ENCODE peak calls at places on chromosomes 6 and 20, in five cellular contexts. F is upper lobe of right lung, A is activated B cell treated with CpG ODN at 0.5 μM for 24 hours, I is BJ, E is nephron progenitor cell. J is an unnamed sample.

GRCh38 chr20:54491443-54491842 is 16.1 kb downstream of the DOK5 start:
- DNase-seq in F (no peak), A (no peak), I (no peak), E (no peak), J (no peak)

GRCh38 chr20:48921883-48922867 is 664 bp downstream of the ARFGEF2 start:
- DNase-seq in F (no peak), A (no peak), I (no peak), E (no peak), J (no peak)

GRCh38 chr6:125367036-125367782 is 65.4 kb upstream of the HDDC2 start:
- DNase-seq in F (no peak), A (no peak), I (no peak), E (no peak), J (no peak)

GRCh38 chr6:134662077-134662476 is 287.8 kb downstream of the ALDH8A1 start:
- DNase-seq in F (no peak), A (no peak), I (no peak), E (no peak), J (no peak)

GRCh38 chr20:63042448-63043071 is 35.8 kb upstream of the BHLHE23 start:
- DNase-seq in F (no peak), A (no peak), I (no peak), E (no peak), J (no peak)

GRCh38 chr6:158818580-158819212 is 472 bp downstream of the EZR start:
- DNase-seq in F (peak), A (peak), I (no peak), E (peak), J (peak)

GRCh38 chr6:112804638-112805330 is 457.7 kb downstream of the RFPL4B start:
- DNase-seq in F (no peak), A (no peak), I (no peak), E (no peak), J (no peak)

GRCh38 chr20:54013397-54013941 is 56.9 kb downstream of the BCAS1 start:
- DNase-seq in F (no peak), A (no peak), I (no peak), E (no peak), J (no peak)

GRCh38 chr6:3001773-3002293 is 2.1 kb downstream of the NQO2 start:
- DNase-seq in F (no peak), A (no peak), I (no peak), E (no peak), J (no peak)

GRCh38 chr6:82521369-82521768 is 157.8 kb downstream of the TPBG start:
- DNase-seq in F (no peak), A (no peak), I (no peak), E (no peak), J (no peak)

GRCh38 chr6:166540631-166541331 is 45.7 kb downstream of the RAMACL start:
- DNase-seq in F (no peak), A (peak), I (no peak), E (no peak), J (no peak)

GRCh38 chr6:162099685-162100084 is 627.9 kb downstream of the PRKN start:
- DNase-seq in F (peak), A (no peak), I (peak), E (no peak), J (no peak)

GRCh38 chr20:58986968-58987517 is 6.0 kb downstream of the NELFCD start:
- DNase-seq in F (no peak), A (no peak), I (no peak), E (no peak), J (peak)

GRCh38 chr6:33983109-33983475 is 162.8 kb downstream of the GRM4 start:
- DNase-seq in F (peak), A (no peak), I (no peak), E (no peak), J (no peak)

GRCh38 chr6:142300758-142301251 is 1.0 kb upstream of the ADGRG6 start:
- DNase-seq in F (no peak), A (no peak), I (no peak), E (no peak), J (no peak)

GRCh38 chr20:5996765-5997164 is 46.3 kb downstream of the MCM8 start:
- DNase-seq in F (no peak), A (no peak), I (no peak), E (no peak), J (no peak)

GRCh38 chr6:21220271-21220987 is 373.1 kb upstream of the SOX4 start:
- DNase-seq in F (no peak), A (no peak), I (no peak), E (no peak), J (no peak)

GRCh38 chr6:138287144-138287955 is 69.1 kb upstream of the PBOV1 start:
- DNase-seq in F (no peak), A (no peak), I (no peak), E (peak), J (no peak)

GRCh38 chr20:35954907-35955251 is 577 bp upstream of the SCAND1 start:
- DNase-seq in F (no peak), A (no peak), I (no peak), E (no peak), J (no peak)

GRCh38 chr6:81484251-81484650 is 268.2 kb downstream of the TENT5A start:
- DNase-seq in F (no peak), A (no peak), I (no peak), E (no peak), J (no peak)

GRCh38 chr6:47174502-47175023 is 132.4 kb upstream of the ADGRF1 start:
- DNase-seq in F (no peak), A (no peak), I (no peak), E (no peak), J (no peak)

GRCh38 chr20:36606171-36607116 is 865 bp downstream of the RAB5IF start:
- DNase-seq in F (peak), A (no peak), I (no peak), E (no peak), J (no peak)

GRCh38 chr6:28673417-28673799 is 147.7 kb downstream of the GPX5 start:
- DNase-seq in F (no peak), A (no peak), I (no peak), E (no peak), J (no peak)

GRCh38 chr6:145086197-145086596 is 649.1 kb downstream of the EPM2A start:
- DNase-seq in F (no peak), A (no peak), I (no peak), E (no peak), J (no peak)

GRCh38 chr6:71383891-71384489 is 95.4 kb downstream of the OGFRL1 start:
- DNase-seq in F (no peak), A (no peak), I (no peak), E (peak), J (no peak)
- TF ChIP-seq CTCF in F (peak), A (no peak), I (peak), E (peak), J (peak)

GRCh38 chr6:127186889-127187288 is 68.4 kb downstream of the RSPO3 start:
- DNase-seq in F (peak), A (peak), I (no peak), E (peak), J (no peak)

GRCh38 chr6:127191716-127192115 is 73.2 kb downstream of the RSPO3 start:
- DNase-seq in F (no peak), A (no peak), I (no peak), E (no peak), J (no peak)

GRCh38 chr6:127188752-127189151 is 70.3 kb downstream of the RSPO3 start:
- DNase-seq in F (no peak), A (no peak), I (no peak), E (no peak), J (no peak)

GRCh38 chr6:127192911-127193503 is 73.7 kb upstream of the RNF146 start:
- DNase-seq in F (no peak), A (no peak), I (peak), E (no peak), J (no peak)

GRCh38 chr6:127190552-127190951 is 72.1 kb downstream of the RSPO3 start:
- DNase-seq in F (no peak), A (no peak), I (no peak), E (no peak), J (no peak)
- TF ChIP-seq CTCF in F (peak), A (no peak), I (peak), E (peak), J (peak)

GRCh38 chr6:20212392-20213111 is at the start of gene MBOAT1:
- DNase-seq in F (peak), A (peak), I (peak), E (peak), J (peak)
- TF ChIP-seq CTCF in F (peak), A (no peak), I (peak), E (no peak), J (no peak)

GRCh38 chr6:160202411-160202810 is 56.2 kb downstream of the SLC22A2 start:
- DNase-seq in F (no peak), A (no peak), I (peak), E (no peak), J (no peak)
- TF ChIP-seq CTCF in F (no peak), A (no peak), I (no peak), E (no peak), J (no peak)

DNA sequence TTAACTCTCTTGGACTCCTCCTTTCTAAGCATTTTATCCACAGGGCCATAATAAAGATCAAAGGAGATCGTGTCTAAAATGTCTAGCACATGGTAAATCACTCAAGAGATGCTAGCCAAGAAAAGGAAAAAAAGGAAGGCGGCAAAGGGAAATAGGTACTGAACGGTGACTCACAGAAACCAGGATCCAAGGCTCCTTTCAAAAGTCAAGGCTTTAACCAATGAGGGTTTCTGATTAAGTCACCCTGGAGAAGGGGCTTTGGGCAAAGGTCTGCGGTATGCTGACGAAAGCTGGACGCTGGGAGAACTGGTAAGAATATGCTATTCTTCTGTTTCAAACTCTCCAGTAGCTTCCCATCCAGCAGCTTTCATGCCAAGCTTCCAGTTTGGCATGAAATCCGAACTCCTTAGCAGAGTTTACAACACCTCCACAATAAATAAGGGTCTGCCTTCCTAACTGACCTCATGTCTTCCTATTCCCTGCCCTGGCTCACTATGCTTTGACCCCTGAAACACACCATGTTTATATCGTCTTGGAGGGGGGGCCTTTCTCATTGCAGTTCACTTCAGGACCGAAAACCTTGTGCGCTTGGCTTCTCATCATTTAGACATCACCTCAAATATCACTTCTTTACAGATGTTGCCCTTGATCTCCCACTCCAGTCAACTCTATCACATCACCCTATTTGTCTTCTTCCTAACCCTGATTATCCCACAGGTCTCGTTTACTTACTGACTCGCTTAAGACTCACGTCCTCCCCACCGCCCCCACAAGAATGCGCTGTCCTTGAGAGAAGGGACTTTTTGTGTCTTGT is 908 bp downstream of the TOMM34 start:
- DNase-seq in F (no peak), A (no peak), I (no peak), E (peak), J (no peak)
- TF ChIP-seq CTCF in F (no peak), A (no peak), I (peak), E (no peak), J (no peak)

DNA sequence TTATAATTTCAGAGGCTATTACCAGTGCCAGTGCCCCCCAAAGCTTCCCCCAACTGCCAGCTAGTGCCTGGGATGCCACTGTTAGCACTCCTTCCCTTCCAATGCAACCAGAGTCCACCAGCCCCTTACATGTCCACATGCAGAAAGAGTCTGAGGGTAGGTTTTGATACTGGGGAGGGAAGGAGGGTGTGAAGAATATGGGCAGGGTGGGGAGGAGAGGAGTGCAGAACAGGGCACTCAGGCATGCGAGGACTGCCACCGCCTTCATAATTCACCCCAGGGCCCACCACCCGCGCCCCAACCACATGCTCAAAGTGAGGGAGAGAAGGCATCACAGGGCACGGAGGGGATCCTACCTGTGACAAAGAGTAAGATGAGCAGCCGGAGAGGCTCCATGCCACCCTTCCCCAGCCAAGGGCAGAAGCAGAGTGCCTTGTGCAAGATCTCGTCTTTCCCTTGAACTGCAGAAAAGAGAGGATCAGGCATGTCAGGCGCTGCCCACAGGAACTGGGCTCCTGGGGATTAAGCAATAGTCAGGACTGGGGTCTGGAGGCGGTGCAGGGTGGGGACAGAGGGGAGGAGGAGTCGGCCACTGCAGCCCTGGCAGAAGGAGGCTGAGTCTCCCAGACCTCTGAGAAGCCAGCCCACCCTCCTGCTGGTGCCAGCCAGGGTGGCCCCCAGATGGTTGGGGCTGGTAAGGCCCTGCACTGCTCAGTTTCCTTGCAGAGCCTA is at the start of gene TREM2:
- DNase-seq in F (peak), A (no peak), I (no peak), E (no peak), J (no peak)
- TF ChIP-seq CTCF in F (no peak), A (no peak), I (no peak), E (no peak), J (no peak)

J was measured in D721Med.